ENCODE peak calls at places on chromosomes 4 and X, in nine cellular contexts. Y is cardiac muscle cell, I is HFF-Myc, P is kidney epithelial cell, V is progenitor cell of endocrine pancreas, S is PC-3, A is choroid plexus epithelial cell, J is HepG2, U is AG04450. T is an unnamed sample.

GRCh38 chrX:46587753-46588171 is 14.2 kb downstream of the CHST7 start:
- DNase-seq in Y (no peak), I (no peak), P (no peak), V (no peak), S (no peak), A (no peak), J (no peak), U (no peak), T (no peak)

GRCh38 chr4:106650701-106651100 is 282.1 kb upstream of the GIMD1 start:
- DNase-seq in Y (no peak), I (no peak), P (no peak), V (no peak), S (no peak), A (peak), J (no peak), U (no peak), T (no peak)

GRCh38 chr4:12041828-12042227 is 613.1 kb upstream of the HS3ST1 start:
- DNase-seq in Y (peak), I (no peak), P (no peak), V (no peak), S (no peak), A (no peak), J (no peak), U (no peak), T (no peak)

GRCh38 chr4:3322059-3322550 is 29.3 kb downstream of the RGS12 start:
- DNase-seq in Y (peak), I (no peak), P (no peak), V (no peak), S (no peak), A (peak), J (no peak), U (no peak), T (peak)

GRCh38 chrX:51837926-51838325 is 55.5 kb upstream of the MAGED1 start:
- DNase-seq in Y (no peak), I (peak), P (no peak), V (no peak), S (no peak), A (peak), J (no peak), U (no peak), T (peak)

GRCh38 chr4:75251547-75251946 is 262.7 kb downstream of the RCHY1 start:
- DNase-seq in Y (no peak), I (no peak), P (no peak), V (no peak), S (no peak), A (no peak), J (no peak), U (no peak), T (no peak)

GRCh38 chr4:82643994-82644730 is 82.4 kb upstream of the TMEM150C start:
- DNase-seq in Y (no peak), I (peak), P (peak), V (no peak), S (peak), A (peak), J (no peak), U (no peak), T (peak)

GRCh38 chr4:102334624-102335023 is 10.7 kb downstream of the SLC39A8 start:
- DNase-seq in Y (no peak), I (no peak), P (no peak), V (no peak), S (peak), A (no peak), J (no peak), U (no peak), T (no peak)

GRCh38 chr4:146235654-146236570 is 21.6 kb downstream of the REELD1 start:
- DNase-seq in Y (no peak), I (no peak), P (no peak), V (no peak), S (no peak), A (peak), J (no peak), U (no peak), T (peak)

GRCh38 chrX:85084770-85085393 is 81.2 kb downstream of the APOOL start:
- DNase-seq in Y (peak), I (no peak), P (peak), V (no peak), S (peak), A (peak), J (peak), U (peak), T (peak)

GRCh38 chr4:143084566-143084965 is 100.2 kb upstream of the USP38 start:
- DNase-seq in Y (no peak), I (no peak), P (peak), V (no peak), S (peak), A (no peak), J (no peak), U (no peak), T (no peak)

GRCh38 chr4:7105261-7105660 is 37.4 kb upstream of the GRPEL1 start:
- DNase-seq in Y (no peak), I (no peak), P (no peak), V (no peak), S (no peak), A (peak), J (no peak), U (no peak), T (no peak)

GRCh38 chr4:179692251-179692650 is 2250.0 kb upstream of the AGA start:
- DNase-seq in Y (no peak), I (no peak), P (no peak), V (no peak), S (peak), A (no peak), J (no peak), U (no peak), T (no peak)

GRCh38 chrX:115560978-115561604 is at the start of gene PLS3:
- DNase-seq in Y (peak), I (no peak), P (no peak), V (peak), S (peak), A (peak), J (peak), U (peak), T (peak)

GRCh38 chr4:145830699-145831098 is 107.9 kb downstream of the ZNF827 start:
- DNase-seq in Y (no peak), I (no peak), P (no peak), V (no peak), S (no peak), A (no peak), J (no peak), U (no peak), T (no peak)

GRCh38 chr4:105627620-105628019 is 75.2 kb downstream of the ARHGEF38 start:
- DNase-seq in Y (no peak), I (no peak), P (no peak), V (no peak), S (no peak), A (no peak), J (no peak), U (no peak), T (no peak)

GRCh38 chrX:151370906-151371305 is 26.1 kb upstream of the VMA21 start:
- DNase-seq in Y (peak), I (no peak), P (no peak), V (peak), S (no peak), A (no peak), J (peak), U (no peak), T (no peak)

GRCh38 chr4:17811078-17811603 is 362 bp downstream of the NCAPG start:
- DNase-seq in Y (no peak), I (no peak), P (no peak), V (no peak), S (no peak), A (no peak), J (no peak), U (no peak), T (peak)

GRCh38 chrX:134603806-134604700 is 54.2 kb downstream of the PLAC1 start:
- DNase-seq in Y (no peak), I (peak), P (no peak), V (no peak), S (peak), A (peak), J (no peak), U (peak), T (peak)

GRCh38 chr4:6110681-6111353 is 89.5 kb downstream of the JAKMIP1 start:
- DNase-seq in Y (no peak), I (no peak), P (no peak), V (no peak), S (no peak), A (no peak), J (no peak), U (no peak), T (no peak)

GRCh38 chrX:9988762-9989161 is 21.6 kb downstream of the CLDN34 start:
- DNase-seq in Y (no peak), I (no peak), P (no peak), V (no peak), S (peak), A (peak), J (no peak), U (no peak), T (no peak)

GRCh38 chrX:25721564-25721963 is 416.6 kb upstream of the MAGEB18 start:
- DNase-seq in Y (peak), I (no peak), P (no peak), V (no peak), S (peak), A (peak), J (peak), U (no peak), T (no peak)

GRCh38 chr4:139014391-139015268 is 951 bp upstream of the NOCT start:
- DNase-seq in Y (no peak), I (peak), P (peak), V (no peak), S (peak), A (peak), J (peak), U (peak), T (peak)

GRCh38 chr4:139015269-139015947 is at the start of gene NOCT:
- DNase-seq in Y (peak), I (peak), P (peak), V (peak), S (peak), A (peak), J (peak), U (peak), T (peak)

GRCh38 chr4:139017861-139018260 is 2.3 kb downstream of the NOCT start:
- DNase-seq in Y (no peak), I (no peak), P (no peak), V (no peak), S (peak), A (peak), J (no peak), U (no peak), T (no peak)

GRCh38 chr4:139018501-139018900 is 2.9 kb downstream of the NOCT start:
- DNase-seq in Y (no peak), I (no peak), P (no peak), V (no peak), S (no peak), A (no peak), J (no peak), U (no peak), T (no peak)

GRCh38 chr4:139015948-139016451 is 419 bp downstream of the NOCT start:
- DNase-seq in Y (peak), I (no peak), P (no peak), V (no peak), S (no peak), A (peak), J (peak), U (no peak), T (no peak)
- TF ChIP-seq CTCF in Y (no peak), I (no peak), P (no peak), V (no peak), S (no peak), A (no peak), J (peak), U (no peak), T (no peak)

DNA sequence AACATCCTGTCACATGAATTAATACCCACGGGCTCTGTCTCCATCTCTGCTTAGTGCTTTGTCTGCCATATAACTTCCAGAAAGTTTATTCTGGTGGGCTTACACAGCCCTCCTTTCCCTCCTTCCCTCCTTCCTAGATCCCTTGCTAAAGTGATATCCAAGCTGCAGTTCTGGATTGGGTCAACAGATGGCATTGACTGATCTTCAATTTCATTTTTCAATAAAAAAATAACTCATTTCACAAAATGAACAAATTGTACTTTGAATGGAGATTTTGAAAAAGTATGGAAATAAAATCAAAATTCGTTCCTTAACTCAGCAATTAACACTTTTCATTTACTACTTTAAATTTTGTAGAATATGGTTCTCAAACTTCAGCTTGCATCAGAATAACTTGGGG is 94.9 kb downstream of the NXF2 start:
- DNase-seq in Y (no peak), I (no peak), P (no peak), V (no peak), S (peak), A (peak), J (no peak), U (no peak), T (no peak)
- TF ChIP-seq CTCF in Y (no peak), I (no peak), P (peak), V (peak), S (peak), A (peak), J (no peak), U (peak), T (peak)

GRCh38 chr4:123244233-123244632 is 152.4 kb upstream of the SPRY1 start:
- DNase-seq in Y (no peak), I (no peak), P (no peak), V (no peak), S (no peak), A (peak), J (no peak), U (no peak), T (peak)
- TF ChIP-seq CTCF in Y (peak), I (peak), P (peak), V (no peak), S (no peak), A (peak), J (no peak), U (peak), T (peak)

DNA sequence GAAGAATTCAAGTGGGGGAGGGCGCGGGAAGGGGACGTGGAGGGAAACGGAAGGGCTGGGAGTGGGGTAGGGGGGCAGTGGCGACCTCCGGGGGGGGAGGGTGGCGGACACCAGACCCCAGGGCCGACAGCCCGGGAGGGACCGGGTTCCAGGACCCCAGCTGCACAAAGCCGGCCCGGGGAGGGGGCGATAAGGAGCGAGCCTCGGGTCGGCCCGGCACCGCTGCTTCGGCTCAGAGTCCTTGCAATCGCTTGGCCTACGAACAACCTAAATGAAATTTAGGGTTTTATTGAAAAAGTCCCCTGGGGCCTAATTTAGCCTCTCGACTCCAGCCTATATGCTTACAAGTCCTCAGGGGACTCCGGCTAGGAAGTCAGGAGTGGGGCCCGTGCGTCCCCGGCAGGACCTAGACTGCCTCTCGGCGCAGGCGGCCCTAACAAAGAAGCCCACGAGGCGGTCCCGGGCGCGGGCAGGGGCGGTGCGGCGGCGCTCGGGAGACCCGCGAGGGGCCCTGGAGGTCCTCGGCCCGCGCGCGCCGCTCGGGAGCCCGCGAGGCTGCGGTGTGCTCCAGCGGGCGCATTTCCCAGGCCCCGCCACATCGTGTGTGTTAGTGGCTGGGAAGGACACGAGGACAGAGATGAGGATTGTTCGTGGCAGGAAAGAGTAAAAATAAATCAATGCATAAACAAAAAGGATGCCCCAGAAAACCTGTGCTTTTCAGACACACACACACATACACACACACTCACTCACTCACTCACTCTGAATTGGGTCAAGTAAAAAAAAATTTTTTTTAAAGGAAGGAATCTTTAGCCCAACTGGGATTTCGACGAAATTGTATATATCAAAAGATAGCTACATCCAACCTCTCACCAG is 70.0 kb downstream of the MGST2 start:
- DNase-seq in Y (peak), I (no peak), P (no peak), V (peak), S (no peak), A (peak), J (no peak), U (no peak), T (peak)
- TF ChIP-seq CTCF in Y (no peak), I (no peak), P (no peak), V (no peak), S (no peak), A (no peak), J (no peak), U (no peak), T (no peak)

DNA sequence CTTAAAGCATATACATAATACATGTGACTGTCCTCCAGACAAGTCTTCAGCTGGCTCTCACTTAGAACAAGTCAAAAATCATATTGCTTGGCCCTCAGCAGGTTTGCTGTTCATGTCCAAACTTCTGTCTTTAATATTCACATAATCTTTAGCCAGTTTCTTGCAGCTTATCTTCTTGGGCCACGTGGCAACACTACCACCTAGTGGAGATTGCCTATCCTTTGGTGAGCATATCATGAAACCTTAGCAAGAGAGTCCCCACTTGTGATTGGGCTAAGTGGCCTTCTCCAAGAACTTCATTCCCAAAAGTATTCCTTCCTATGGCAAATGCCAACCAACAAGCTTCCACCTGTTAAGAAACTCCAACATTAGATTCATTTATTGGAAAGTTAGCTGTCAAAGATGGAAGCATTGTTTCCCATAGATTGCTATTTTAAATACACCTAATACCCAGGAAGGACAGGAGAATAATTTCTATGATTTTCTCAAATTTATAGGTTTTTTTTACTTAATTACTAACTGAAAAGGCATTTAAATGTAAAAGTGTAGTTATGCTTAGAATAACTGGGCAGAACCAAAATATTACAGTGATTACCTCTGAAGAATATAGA is 231.9 kb upstream of the INTU start:
- DNase-seq in Y (peak), I (peak), P (peak), V (peak), S (peak), A (peak), J (peak), U (peak), T (peak)
- TF ChIP-seq CTCF in Y (peak), I (peak), P (peak), V (peak), S (peak), A (peak), J (peak), U (peak), T (peak)

GRCh38 chr4:37825943-37826281 is 574 bp upstream of the PGM2 start:
- DNase-seq in Y (no peak), I (no peak), P (no peak), V (no peak), S (no peak), A (no peak), J (no peak), U (no peak), T (peak)

GRCh38 chr4:37827802-37828321 is 1.4 kb downstream of the PGM2 start:
- DNase-seq in Y (no peak), I (no peak), P (no peak), V (no peak), S (no peak), A (no peak), J (no peak), U (no peak), T (no peak)

GRCh38 chr4:37827030-37827705 is 682 bp downstream of the PGM2 start:
- DNase-seq in Y (peak), I (no peak), P (no peak), V (peak), S (peak), A (peak), J (no peak), U (no peak), T (peak)

GRCh38 chr4:37828843-37829242 is 2.4 kb downstream of the PGM2 start:
- DNase-seq in Y (no peak), I (no peak), P (no peak), V (no peak), S (no peak), A (no peak), J (no peak), U (no peak), T (no peak)

DNA sequence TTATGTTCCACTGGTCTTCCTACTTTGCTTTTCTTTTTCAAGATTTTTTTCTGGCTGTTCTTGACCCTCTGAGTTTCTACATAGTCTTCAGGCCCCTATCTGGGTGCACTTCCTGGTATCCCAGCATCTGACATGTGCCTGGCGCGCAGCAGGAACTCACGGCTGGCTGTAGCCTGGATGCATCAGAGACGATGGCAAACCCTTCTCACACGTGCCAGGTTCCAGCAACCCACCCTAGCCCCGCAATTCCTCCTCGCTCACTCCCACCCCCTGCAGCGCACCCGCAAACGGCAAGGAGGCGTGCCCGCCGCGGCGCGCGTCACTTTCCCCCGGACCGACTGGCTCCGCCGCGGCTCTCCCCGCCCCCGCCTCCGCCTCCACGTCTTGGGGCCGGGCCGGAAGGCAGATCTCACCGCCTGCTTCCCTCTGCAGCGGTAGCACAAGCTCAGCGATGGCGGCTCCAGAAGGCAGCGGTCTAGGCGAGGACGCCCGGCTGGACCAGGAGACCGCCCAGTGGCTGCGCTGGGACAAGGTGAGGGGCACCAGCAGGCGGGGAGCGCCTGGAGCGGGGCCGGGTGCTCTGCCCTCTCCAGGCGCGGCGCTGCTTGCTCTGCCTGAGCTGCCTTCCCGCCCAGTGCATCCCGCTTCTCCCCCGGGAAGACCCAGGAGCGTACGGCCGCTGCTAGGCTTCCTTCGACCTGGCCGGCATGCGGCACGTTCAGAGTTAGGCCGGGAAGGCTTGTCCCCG is at the start of gene PGM2:
- DNase-seq in Y (peak), I (peak), P (peak), V (peak), S (peak), A (peak), J (peak), U (no peak), T (peak)
- TF ChIP-seq CTCF in Y (no peak), I (no peak), P (no peak), V (peak), S (no peak), A (peak), J (peak), U (no peak), T (peak)

GRCh38 chr4:26238782-26239647 is 81.8 kb upstream of the RBPJ start:
- DNase-seq in Y (no peak), I (no peak), P (no peak), V (no peak), S (peak), A (peak), J (peak), U (no peak), T (peak)
- TF ChIP-seq CTCF in Y (no peak), I (no peak), P (no peak), V (no peak), S (no peak), A (no peak), J (peak), U (no peak), T (no peak)

T was measured in brain microvascular endothelial cell.